ENCODE peak calls at places on chromosomes 11 and 22, in nine cellular contexts. V, J, U, X, S, N, F, G and A are unnamed samples.

GRCh38 chr11:32893947-32894827 is 1.6 kb downstream of the QSER1 start:
- DNase-seq in V (no peak), J (peak; percentile 90), U (peak; percentile 55), X (peak; percentile 89), S (peak; percentile 87), N (no peak), F (peak; percentile 6), G (no peak), A (peak; percentile 70)

GRCh38 chr11:34458566-34458965 is 19.8 kb downstream of the CAT start:
- DNase-seq in V (no peak), J (no peak), U (no peak), X (no peak), S (no peak), N (no peak), F (no peak), G (no peak), A (no peak)

GRCh38 chr22:29259253-29259899 is 8.4 kb downstream of the RHBDD3 start:
- DNase-seq in V (no peak), J (peak; percentile 12), U (no peak), X (no peak), S (no peak), N (no peak), F (no peak), G (no peak), A (no peak)

GRCh38 chr11:34238533-34238932 is 119.3 kb downstream of the ABTB2 start:
- DNase-seq in V (no peak), J (peak; percentile 11), U (no peak), X (no peak), S (no peak), N (no peak), F (no peak), G (no peak), A (no peak)

GRCh38 chr11:8698917-8699441 is 16.4 kb downstream of the RPL27A start:
- DNase-seq in V (no peak), J (no peak), U (no peak), X (no peak), S (no peak), N (no peak), F (no peak), G (no peak), A (no peak)

GRCh38 chr11:35798423-35798822 is 135.8 kb downstream of the TRIM44 start:
- DNase-seq in V (no peak), J (no peak), U (no peak), X (peak; percentile 7), S (no peak), N (no peak), F (no peak), G (no peak), A (no peak)

GRCh38 chr11:11947825-11948224 is 60.6 kb downstream of the DKK3 start:
- DNase-seq in V (no peak), J (no peak), U (no peak), X (no peak), S (no peak), N (no peak), F (no peak), G (no peak), A (no peak)

GRCh38 chr11:9461760-9462134 is 935 bp downstream of the ZNF143 start:
- DNase-seq in V (no peak), J (peak; percentile 41), U (no peak), X (peak; percentile 24), S (no peak), N (no peak), F (no peak), G (no peak), A (peak; percentile 15)

GRCh38 chr11:125807909-125808308 is 20.0 kb downstream of the PATE3 start:
- DNase-seq in V (no peak), J (peak; percentile 5), U (no peak), X (no peak), S (no peak), N (no peak), F (no peak), G (no peak), A (no peak)

GRCh38 chr11:94968334-94968958 is 4.9 kb downstream of the CWC15 start:
- DNase-seq in V (no peak), J (peak; percentile 82), U (peak; percentile 23), X (peak; percentile 34), S (no peak), N (peak; percentile 1), F (no peak), G (no peak), A (peak; percentile 44)

GRCh38 chr22:43268261-43268660 is 74.9 kb downstream of the SCUBE1 start:
- DNase-seq in V (no peak), J (no peak), U (no peak), X (no peak), S (no peak), N (no peak), F (no peak), G (no peak), A (no peak)

GRCh38 chr11:65083834-65084597 is at the start of the genes CDCA5 and ZFPL1:
- DNase-seq in V (peak; percentile 98), J (peak; percentile 97), U (peak; percentile 95), X (peak; percentile 91), S (peak; percentile 98), N (peak; percentile 89), F (peak; percentile 87), G (peak; percentile 98), A (peak; percentile 99)

GRCh38 chr11:17604201-17604912 is 57.3 kb downstream of the OTOG start:
- DNase-seq in V (peak; percentile 47), J (no peak), U (no peak), X (no peak), S (no peak), N (no peak), F (no peak), G (no peak), A (no peak)

GRCh38 chr11:125995313-125995712 is 49.5 kb downstream of the VSIG10L2 start:
- DNase-seq in V (no peak), J (no peak), U (no peak), X (no peak), S (no peak), N (no peak), F (no peak), G (no peak), A (no peak)

GRCh38 chr22:31083377-31083768 is 2.3 kb downstream of the SMTN start:
- DNase-seq in V (no peak), J (no peak), U (no peak), X (peak; percentile 48), S (no peak), N (no peak), F (no peak), G (no peak), A (no peak)

GRCh38 chr11:86874314-86875056 is 74.1 kb downstream of the PRSS23 start:
- DNase-seq in V (no peak), J (peak; percentile 21), U (no peak), X (no peak), S (no peak), N (no peak), F (no peak), G (no peak), A (no peak)